ENCODE peak calls at places on chromosomes 12 and 14, in ten cellular contexts. J is heart left ventricle; I is vagina; T is stimulated activated CD8-positive, alpha-beta memory T cell treated with anti-CD3 and anti-CD28 coated beads, Interleukin-4, amount 100 ng/mL, for 48 hours; C is choroid plexus epithelial cell; A is cardiac fibroblast; P is activated CD8-positive, alpha-beta memory T cell treated with anti-CD3 and anti-CD28 coated beads for 24 hours; V is effector CD4-positive, alpha-beta T cell; M is psoas muscle; H is DMS153. Z is an unnamed sample.

GRCh38 chr14:20477211-20477876 is 8.1 kb downstream of the PNP start:
- DNase-seq in I (no peak), M (no peak), A (peak; percentile 89), C (peak; percentile 49), T (no peak), J (peak; percentile 35), H (peak; percentile 22), P (no peak), V (peak; percentile 20), Z (no peak)

GRCh38 chr14:104784846-104785707 is 10.5 kb downstream of the AKT1 start:
- DNase-seq in V (no peak), T (no peak), I (no peak), C (no peak), M (no peak), J (no peak), P (no peak), A (no peak), H (no peak), Z (no peak)

GRCh38 chr12:130335517-130336392 is 1.9 kb upstream of the PIWIL1 start:
- DNase-seq in A (peak; percentile 57), V (no peak), P (no peak), M (no peak), T (peak; percentile 30), J (peak; percentile 24), I (no peak), C (peak; percentile 76), H (peak; percentile 57), Z (peak; percentile 60)

GRCh38 chr12:123634142-123634561 is 523 bp downstream of the GTF2H3 start:
- DNase-seq in P (no peak), H (no peak), C (no peak), J (no peak), A (no peak), V (no peak), I (no peak), T (no peak), M (no peak), Z (no peak)

GRCh38 chr14:103483600-103483999 is 39.0 kb downstream of the CKB start:
- DNase-seq in P (peak; percentile 13), A (peak; percentile 65), H (no peak), M (no peak), V (no peak), T (no peak), C (peak; percentile 76), I (no peak), J (no peak), Z (peak; percentile 97)

GRCh38 chr12:115190191-115190590 is 506.2 kb upstream of the TBX3 start:
- DNase-seq in H (no peak), A (no peak), C (no peak), T (no peak), I (no peak), M (no peak), P (no peak), V (no peak), J (no peak), Z (no peak)

GRCh38 chr12:26732010-26732908 is 100.7 kb downstream of the ITPR2 start:
- DNase-seq in P (no peak), M (no peak), V (no peak), H (no peak), J (no peak), T (no peak), A (no peak), I (no peak), C (no peak), Z (no peak)

GRCh38 chr12:122067966-122068365 is 10.6 kb upstream of the MLXIP start:
- DNase-seq in H (no peak), J (no peak), C (peak; percentile 90), M (no peak), T (peak; percentile 56), V (no peak), I (no peak), A (peak; percentile 27), P (peak; percentile 72), Z (no peak)

GRCh38 chr12:88448337-88448944 is 131.8 kb downstream of the KITLG start:
- DNase-seq in V (no peak), P (no peak), J (no peak), A (no peak), M (no peak), I (no peak), H (peak; percentile 85), C (no peak), T (no peak), Z (no peak)

GRCh38 chr12:128069359-128069997 is 197.5 kb upstream of the TMEM132C start:
- DNase-seq in I (peak; percentile 6), H (peak; percentile 12), V (no peak), C (peak; percentile 60), M (no peak), P (no peak), J (no peak), T (peak; percentile 52), A (peak; percentile 31), Z (peak; percentile 38)

GRCh38 chr12:124464830-124465229 is 102.6 kb downstream of the NCOR2 start:
- DNase-seq in A (no peak), H (no peak), C (no peak), M (no peak), T (no peak), I (no peak), J (no peak), P (no peak), V (no peak), Z (no peak)

GRCh38 chr14:68814376-68815287 is 21.8 kb upstream of the ZFP36L1 start:
- DNase-seq in V (peak; percentile 40), P (no peak), I (no peak), J (peak; percentile 73), C (peak; percentile 73), T (peak; percentile 52), H (no peak), A (peak; percentile 66), M (peak; percentile 64), Z (no peak)

GRCh38 chr14:56133547-56133946 is 15.3 kb downstream of the PELI2 start:
- DNase-seq in H (no peak), I (no peak), C (no peak), V (no peak), A (no peak), P (no peak), J (no peak), M (no peak), T (no peak), Z (no peak)

Z was measured in MCF 10A.